ENCODE peak calls at places on chromosomes 2 and 18, in nine cellular contexts. One of them, this sample, is unnamed.

GRCh38 chr2:160909781-160910242 is 250.4 kb upstream of the TANK start:
- DNase-seq in mammary epithelial cell: no peak
- DNase-seq in OCI-LY7: no peak
- DNase-seq in A549: no peak
- DNase-seq in thoracic aorta: no peak
- DNase-seq in neural progenitor cell: no peak
- DNase-seq in kidney: no peak
- DNase-seq in cardiac muscle cell: no peak
- DNase-seq in fibroblast of lung: peak
- DNase-seq in this sample: peak

GRCh38 chr2:101773137-101773536 is 75.6 kb downstream of the MAP4K4 start:
- DNase-seq in mammary epithelial cell: no peak
- DNase-seq in OCI-LY7: no peak
- DNase-seq in A549: no peak
- DNase-seq in thoracic aorta: no peak
- DNase-seq in neural progenitor cell: peak
- DNase-seq in kidney: no peak
- DNase-seq in cardiac muscle cell: no peak
- DNase-seq in fibroblast of lung: no peak
- DNase-seq in this sample: no peak

GRCh38 chr2:181683518-181684453 is 3.5 kb upstream of the NEUROD1 start:
- DNase-seq in mammary epithelial cell: peak
- DNase-seq in OCI-LY7: no peak
- DNase-seq in A549: peak
- DNase-seq in thoracic aorta: no peak
- DNase-seq in neural progenitor cell: peak
- DNase-seq in kidney: peak
- DNase-seq in cardiac muscle cell: peak
- DNase-seq in fibroblast of lung: peak
- DNase-seq in this sample: no peak

GRCh38 chr18:46199515-46200147 is 95.4 kb downstream of the HAUS1 start:
- DNase-seq in mammary epithelial cell: no peak
- DNase-seq in OCI-LY7: no peak
- DNase-seq in A549: peak
- DNase-seq in thoracic aorta: no peak
- DNase-seq in neural progenitor cell: no peak
- DNase-seq in kidney: no peak
- DNase-seq in cardiac muscle cell: peak
- DNase-seq in fibroblast of lung: peak
- DNase-seq in this sample: peak

GRCh38 chr2:44836916-44837315 is 104.6 kb upstream of the SIX3 start:
- DNase-seq in mammary epithelial cell: no peak
- DNase-seq in OCI-LY7: no peak
- DNase-seq in A549: no peak
- DNase-seq in thoracic aorta: no peak
- DNase-seq in neural progenitor cell: no peak
- DNase-seq in kidney: no peak
- DNase-seq in cardiac muscle cell: no peak
- DNase-seq in fibroblast of lung: no peak
- DNase-seq in this sample: no peak

GRCh38 chr2:39625193-39625926 is 40.4 kb upstream of the TMEM178A start:
- DNase-seq in mammary epithelial cell: no peak
- DNase-seq in OCI-LY7: no peak
- DNase-seq in A549: no peak
- DNase-seq in thoracic aorta: no peak
- DNase-seq in neural progenitor cell: no peak
- DNase-seq in kidney: no peak
- DNase-seq in cardiac muscle cell: no peak
- DNase-seq in fibroblast of lung: no peak
- DNase-seq in this sample: no peak

GRCh38 chr18:2978626-2979025 is 34.3 kb downstream of the LPIN2 start:
- DNase-seq in mammary epithelial cell: peak
- DNase-seq in OCI-LY7: no peak
- DNase-seq in A549: peak
- DNase-seq in thoracic aorta: no peak
- DNase-seq in neural progenitor cell: no peak
- DNase-seq in kidney: no peak
- DNase-seq in cardiac muscle cell: peak
- DNase-seq in fibroblast of lung: peak
- DNase-seq in this sample: peak

GRCh38 chr18:57230861-57231260 is 84.0 kb downstream of the BOD1L2 start:
- DNase-seq in mammary epithelial cell: no peak
- DNase-seq in OCI-LY7: no peak
- DNase-seq in A549: no peak
- DNase-seq in thoracic aorta: no peak
- DNase-seq in neural progenitor cell: no peak
- DNase-seq in kidney: no peak
- DNase-seq in cardiac muscle cell: no peak
- DNase-seq in fibroblast of lung: no peak
- DNase-seq in this sample: no peak

GRCh38 chr2:148599112-148599991 is 45.2 kb upstream of the EPC2 start:
- DNase-seq in mammary epithelial cell: no peak
- DNase-seq in OCI-LY7: no peak
- DNase-seq in A549: no peak
- DNase-seq in thoracic aorta: no peak
- DNase-seq in neural progenitor cell: no peak
- DNase-seq in kidney: no peak
- DNase-seq in cardiac muscle cell: no peak
- DNase-seq in fibroblast of lung: no peak
- DNase-seq in this sample: no peak

GRCh38 chr2:135587958-135588357 is 56.7 kb downstream of the R3HDM1 start:
- DNase-seq in mammary epithelial cell: no peak
- DNase-seq in OCI-LY7: no peak
- DNase-seq in A549: no peak
- DNase-seq in thoracic aorta: no peak
- DNase-seq in neural progenitor cell: no peak
- DNase-seq in kidney: no peak
- DNase-seq in cardiac muscle cell: no peak
- DNase-seq in fibroblast of lung: no peak
- DNase-seq in this sample: no peak

GRCh38 chr2:24478243-24478642 is 12.8 kb upstream of the NCOA1 start:
- DNase-seq in mammary epithelial cell: no peak
- DNase-seq in OCI-LY7: no peak
- DNase-seq in A549: no peak
- DNase-seq in thoracic aorta: no peak
- DNase-seq in neural progenitor cell: no peak
- DNase-seq in kidney: no peak
- DNase-seq in cardiac muscle cell: no peak
- DNase-seq in fibroblast of lung: no peak
- DNase-seq in this sample: no peak

GRCh38 chr2:24482972-24483300 is 8.1 kb upstream of the NCOA1 start:
- DNase-seq in mammary epithelial cell: no peak
- DNase-seq in OCI-LY7: no peak
- DNase-seq in A549: no peak
- DNase-seq in thoracic aorta: no peak
- DNase-seq in neural progenitor cell: no peak
- DNase-seq in kidney: no peak
- DNase-seq in cardiac muscle cell: peak
- DNase-seq in fibroblast of lung: no peak
- DNase-seq in this sample: no peak

GRCh38 chr2:24480245-24480644 is 10.8 kb upstream of the NCOA1 start:
- DNase-seq in mammary epithelial cell: no peak
- DNase-seq in OCI-LY7: no peak
- DNase-seq in A549: no peak
- DNase-seq in thoracic aorta: no peak
- DNase-seq in neural progenitor cell: no peak
- DNase-seq in kidney: no peak
- DNase-seq in cardiac muscle cell: no peak
- DNase-seq in fibroblast of lung: no peak
- DNase-seq in this sample: no peak

GRCh38 chr2:24485191-24485590 is 5.9 kb upstream of the NCOA1 start:
- DNase-seq in mammary epithelial cell: no peak
- DNase-seq in OCI-LY7: no peak
- DNase-seq in A549: no peak
- DNase-seq in thoracic aorta: no peak
- DNase-seq in neural progenitor cell: no peak
- DNase-seq in kidney: no peak
- DNase-seq in cardiac muscle cell: no peak
- DNase-seq in fibroblast of lung: no peak
- DNase-seq in this sample: no peak

GRCh38 chr2:24482256-24482971 is 8.6 kb upstream of the NCOA1 start:
- DNase-seq in mammary epithelial cell: no peak
- DNase-seq in OCI-LY7: no peak
- DNase-seq in A549: no peak
- DNase-seq in thoracic aorta: no peak
- DNase-seq in neural progenitor cell: no peak
- DNase-seq in kidney: no peak
- DNase-seq in cardiac muscle cell: no peak
- DNase-seq in fibroblast of lung: no peak
- DNase-seq in this sample: no peak
- H3K27ac ChIP-seq in mammary epithelial cell: no peak
- H3K27ac ChIP-seq in OCI-LY7: no peak
- H3K27ac ChIP-seq in A549: no peak
- H3K27ac ChIP-seq in thoracic aorta: no peak
- H3K27ac ChIP-seq in neural progenitor cell: no peak
- H3K27ac ChIP-seq in kidney: no peak
- H3K27ac ChIP-seq in cardiac muscle cell: no peak
- H3K27ac ChIP-seq in fibroblast of lung: no peak
- H3K27ac ChIP-seq in this sample: no peak

DNA sequence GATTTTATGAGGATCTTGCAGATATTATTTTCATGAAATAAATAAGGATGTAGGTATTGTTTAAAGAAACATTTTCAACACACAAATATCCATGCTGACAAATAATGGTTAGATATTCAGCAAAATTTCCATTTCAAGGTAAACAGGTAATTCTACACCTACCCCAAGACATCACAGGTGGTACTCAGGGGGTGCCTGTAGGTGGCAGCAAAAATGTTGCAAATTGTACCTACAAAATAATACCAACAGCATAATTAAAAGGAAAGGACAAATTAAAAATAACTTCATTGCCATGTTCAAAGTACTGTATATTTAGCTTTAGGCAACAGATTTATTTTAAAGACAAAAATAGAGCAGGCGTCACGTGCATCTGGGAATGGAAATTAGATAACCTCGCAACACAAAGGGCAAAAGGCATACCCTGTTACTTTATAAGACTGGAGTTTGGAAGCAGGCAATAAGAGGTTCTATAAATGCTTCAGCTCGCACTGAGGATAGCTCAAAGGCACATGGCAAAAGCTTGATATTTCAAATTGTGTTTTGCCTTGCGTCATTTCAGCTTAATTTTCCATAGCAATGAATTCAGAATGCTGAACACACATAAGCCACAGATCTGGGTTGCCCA is 630.5 kb downstream of the TDRD15 start:
- DNase-seq in mammary epithelial cell: no peak
- DNase-seq in OCI-LY7: peak
- DNase-seq in A549: no peak
- DNase-seq in thoracic aorta: no peak
- DNase-seq in neural progenitor cell: no peak
- DNase-seq in kidney: no peak
- DNase-seq in cardiac muscle cell: no peak
- DNase-seq in fibroblast of lung: no peak
- DNase-seq in this sample: no peak
- TF ChIP-seq CTCF in mammary epithelial cell: peak
- TF ChIP-seq CTCF in OCI-LY7: peak
- TF ChIP-seq CTCF in A549: no peak
- TF ChIP-seq CTCF in thoracic aorta: no peak
- TF ChIP-seq CTCF in neural progenitor cell: peak
- TF ChIP-seq CTCF in kidney: peak
- TF ChIP-seq CTCF in cardiac muscle cell: no peak
- TF ChIP-seq CTCF in fibroblast of lung: peak
- TF ChIP-seq CTCF in this sample: peak

GRCh38 chr2:131058214-131058613 is 35.0 kb downstream of the FAM168B start:
- DNase-seq in mammary epithelial cell: no peak
- DNase-seq in OCI-LY7: no peak
- DNase-seq in A549: no peak
- DNase-seq in thoracic aorta: no peak
- DNase-seq in neural progenitor cell: no peak
- DNase-seq in kidney: no peak
- DNase-seq in cardiac muscle cell: no peak
- DNase-seq in fibroblast of lung: no peak
- DNase-seq in this sample: no peak

GRCh38 chr2:131055169-131056065 is 37.8 kb downstream of the FAM168B start:
- DNase-seq in mammary epithelial cell: no peak
- DNase-seq in OCI-LY7: no peak
- DNase-seq in A549: no peak
- DNase-seq in thoracic aorta: no peak
- DNase-seq in neural progenitor cell: no peak
- DNase-seq in kidney: peak
- DNase-seq in cardiac muscle cell: no peak
- DNase-seq in fibroblast of lung: peak
- DNase-seq in this sample: peak

GRCh38 chr2:131058905-131059304 is 34.4 kb downstream of the FAM168B start:
- DNase-seq in mammary epithelial cell: no peak
- DNase-seq in OCI-LY7: no peak
- DNase-seq in A549: no peak
- DNase-seq in thoracic aorta: no peak
- DNase-seq in neural progenitor cell: no peak
- DNase-seq in kidney: no peak
- DNase-seq in cardiac muscle cell: no peak
- DNase-seq in fibroblast of lung: no peak
- DNase-seq in this sample: no peak

GRCh38 chr2:131054488-131054887 is 38.8 kb downstream of the FAM168B start:
- DNase-seq in mammary epithelial cell: no peak
- DNase-seq in OCI-LY7: no peak
- DNase-seq in A549: no peak
- DNase-seq in thoracic aorta: no peak
- DNase-seq in neural progenitor cell: no peak
- DNase-seq in kidney: no peak
- DNase-seq in cardiac muscle cell: no peak
- DNase-seq in fibroblast of lung: no peak
- DNase-seq in this sample: no peak

DNA sequence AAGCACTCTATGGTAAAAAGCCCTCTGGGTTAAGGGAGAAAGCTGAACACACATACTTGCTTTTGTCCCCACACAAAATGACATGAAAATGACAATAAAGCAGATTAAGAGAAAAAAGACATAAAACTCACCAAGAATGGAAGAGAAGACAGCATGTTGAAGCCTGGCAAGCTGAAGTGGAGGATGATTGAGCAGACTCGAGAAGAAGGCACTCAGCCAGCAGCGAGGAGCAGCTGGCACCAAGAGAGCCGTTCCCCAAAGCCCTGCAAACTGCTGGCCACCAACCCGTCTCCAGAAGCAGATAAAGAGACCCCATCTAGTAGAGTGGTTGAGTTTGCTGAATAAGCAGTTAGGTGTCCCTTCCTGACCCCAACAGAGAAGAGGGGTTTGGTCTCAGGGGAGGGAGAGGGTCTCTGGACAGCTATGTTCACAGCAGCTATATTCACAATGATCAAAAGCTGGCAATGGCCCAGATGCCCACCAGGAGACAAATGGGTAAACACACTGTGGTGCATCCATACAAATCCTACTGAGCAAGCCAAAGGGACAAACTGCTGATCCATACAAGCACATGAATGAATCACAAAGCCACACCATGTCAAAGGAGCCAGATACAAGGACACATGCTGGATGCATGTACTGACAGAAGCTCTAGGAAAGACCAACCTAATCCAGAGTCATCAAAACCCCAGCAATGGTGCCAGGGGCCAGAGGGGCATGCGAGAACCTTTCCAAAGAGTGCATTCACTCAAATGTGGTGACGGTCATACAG is 36.9 kb downstream of the FAM168B start:
- DNase-seq in mammary epithelial cell: no peak
- DNase-seq in OCI-LY7: no peak
- DNase-seq in A549: no peak
- DNase-seq in thoracic aorta: no peak
- DNase-seq in neural progenitor cell: no peak
- DNase-seq in kidney: no peak
- DNase-seq in cardiac muscle cell: no peak
- DNase-seq in fibroblast of lung: peak
- DNase-seq in this sample: no peak
- H3K27ac ChIP-seq in mammary epithelial cell: no peak
- H3K27ac ChIP-seq in OCI-LY7: no peak
- H3K27ac ChIP-seq in A549: no peak
- H3K27ac ChIP-seq in thoracic aorta: no peak
- H3K27ac ChIP-seq in neural progenitor cell: no peak
- H3K27ac ChIP-seq in kidney: no peak
- H3K27ac ChIP-seq in cardiac muscle cell: no peak
- H3K27ac ChIP-seq in fibroblast of lung: peak
- H3K27ac ChIP-seq in this sample: peak

GRCh38 chr2:108215794-108216211 is 24.0 kb upstream of the SULT1C3 start:
- DNase-seq in mammary epithelial cell: peak
- DNase-seq in OCI-LY7: no peak
- DNase-seq in A549: peak
- DNase-seq in thoracic aorta: no peak
- DNase-seq in neural progenitor cell: peak
- DNase-seq in kidney: no peak
- DNase-seq in cardiac muscle cell: peak
- DNase-seq in fibroblast of lung: peak
- DNase-seq in this sample: no peak
- TF ChIP-seq CTCF in mammary epithelial cell: peak
- TF ChIP-seq CTCF in OCI-LY7: peak
- TF ChIP-seq CTCF in A549: peak
- TF ChIP-seq CTCF in thoracic aorta: no peak
- TF ChIP-seq CTCF in neural progenitor cell: peak
- TF ChIP-seq CTCF in kidney: peak
- TF ChIP-seq CTCF in cardiac muscle cell: peak
- TF ChIP-seq CTCF in fibroblast of lung: peak
- TF ChIP-seq CTCF in this sample: peak

This sample was measured in AG04450.